ENCODE peak calls at places on chromosomes 1 and 21, in ten cellular contexts. H is kidney tubule cell; W is dermis blood vessel endothelial cell; S is PC-9; Z is thoracic aorta; Q is stimulated activated CD4-positive, alpha-beta T cell treated with anti-CD3 and anti-CD28 coated beads, Interleukin-1b, Interleukin-23, amount 100 ng/mL, for 24 hours; D is germinal center; K is activated CD4-positive, alpha-beta T cell treated with anti-CD3 and anti-CD28 coated beads, Interleukin-2, amount 10 ng/mL, durations not matched to agents 7 days and 5 days; N is tibial nerve; P is activated T-helper 1 cell treated with anti-CD3 and anti-CD28 coated beads, Interleukin-12 subunit alpha, Interleukin-12 subunit beta, Interleukin-2, Interleukin-4 antibody, amounts not matched to agents 30 ng/mL and 10 ng/mL and 1 ng/mL, durations not matched to agents 14 hours and 24 hours and 36 hours. O is an unnamed sample.

GRCh38 chr1:167934407-167935251 is 1.9 kb upstream of the DCAF6 start:
- DNase-seq in N (no peak), W (no peak), D (no peak), Z (no peak), H (no peak), S (no peak), P (no peak), Q (no peak), K (no peak), O (no peak)

GRCh38 chr21:38948377-38948776 is 142.6 kb downstream of the ETS2 start:
- DNase-seq in H (peak; percentile 85), P (no peak), W (no peak), S (no peak), N (no peak), K (no peak), Q (no peak), D (no peak), Z (no peak), O (no peak)

GRCh38 chr1:58704616-58705021 is 4.8 kb upstream of the MYSM1 start:
- DNase-seq in W (no peak), Z (no peak), K (no peak), D (no peak), N (no peak), S (no peak), P (no peak), H (no peak), Q (no peak), O (no peak)

GRCh38 chr1:1630965-1631792 is 794 bp upstream of the MMP23B start:
- DNase-seq in Q (no peak), D (no peak), Z (no peak), N (no peak), H (no peak), K (no peak), S (no peak), W (no peak), P (no peak), O (no peak)

GRCh38 chr21:45804809-45805313 is 161.3 kb downstream of the PCBP3 start:
- DNase-seq in Q (no peak), K (no peak), S (no peak), Z (no peak), D (no peak), W (no peak), P (no peak), H (no peak), N (no peak), O (no peak)

GRCh38 chr1:12052008-12052573 is 11.0 kb upstream of the TNFRSF8 start:
- DNase-seq in W (peak; percentile 48), Q (no peak), P (no peak), N (no peak), S (peak; percentile 73), K (no peak), D (no peak), H (peak; percentile 88), Z (peak; percentile 38), O (no peak)

GRCh38 chr1:55542901-55543504 is 327.8 kb upstream of the USP24 start:
- DNase-seq in D (no peak), Q (no peak), P (no peak), H (peak; percentile 64), K (no peak), Z (no peak), W (no peak), S (peak; percentile 67), N (no peak), O (no peak)

GRCh38 chr1:115218034-115218405 is 120.0 kb downstream of the NGF start:
- DNase-seq in K (no peak), W (no peak), D (no peak), Q (no peak), P (no peak), Z (no peak), S (no peak), N (no peak), H (no peak), O (no peak)

GRCh38 chr1:83029916-83030315 is 969.0 kb downstream of the TTLL7 start:
- DNase-seq in W (no peak), D (no peak), Z (no peak), P (no peak), S (no peak), K (no peak), H (peak; percentile 74), Q (no peak), N (no peak), O (no peak)

GRCh38 chr1:15304708-15305326 is 57.8 kb downstream of the FHAD1 start:
- DNase-seq in Q (peak; percentile 68), W (peak; percentile 72), P (peak; percentile 36), S (peak; percentile 44), D (peak; percentile 54), Z (no peak), K (peak; percentile 73), H (peak; percentile 61), N (peak; percentile 31), O (peak; percentile 89)

GRCh38 chr1:77416692-77417450 is 135.1 kb downstream of the AK5 start:
- DNase-seq in K (no peak), W (peak; percentile 66), D (no peak), P (no peak), Q (no peak), N (no peak), S (no peak), H (peak; percentile 64), Z (no peak), O (no peak)

GRCh38 chr1:14259191-14259757 is 339.2 kb upstream of the KAZN start:
- DNase-seq in D (no peak), H (no peak), K (no peak), N (peak; percentile 80), W (no peak), S (no peak), Z (no peak), Q (no peak), P (no peak), O (no peak)

GRCh38 chr1:15676688-15677661 is 7.1 kb upstream of the PLEKHM2 start:
- DNase-seq in H (no peak), W (no peak), S (no peak), K (no peak), N (no peak), Z (no peak), P (no peak), D (no peak), Q (no peak), O (no peak)

GRCh38 chr1:95287078-95287477 is 53.1 kb downstream of the RWDD3 start:
- DNase-seq in P (no peak), S (no peak), Z (no peak), D (no peak), W (peak; percentile 2), N (no peak), Q (no peak), H (no peak), K (no peak), O (no peak)

GRCh38 chr1:76177644-76178043 is 103.1 kb downstream of the ST6GALNAC3 start:
- DNase-seq in K (no peak), P (no peak), H (no peak), Z (no peak), Q (no peak), D (no peak), S (no peak), N (no peak), W (no peak), O (no peak)

GRCh38 chr1:223670458-223671159 is 5.1 kb upstream of the CAPN8 start:
- DNase-seq in S (peak; percentile 55), W (peak; percentile 60), Z (no peak), N (no peak), D (no peak), Q (no peak), H (peak; percentile 81), P (no peak), K (peak; percentile 18), O (peak; percentile 64)

O was measured in H1.